ENCODE peak calls at places on chromosomes 12 and 14, in six cellular contexts. Z is cardiac muscle cell, N is astrocyte of the spinal cord, R is HFFc6, E is H9, T is sigmoid colon. M is an unnamed sample.

GRCh38 chr12:56020437-56021189 is at the start of gene IKZF4:
- DNase-seq in Z (peak; percentile 80), N (peak; percentile 21), R (no peak), E (peak; percentile 87), T (peak; percentile 89), M (no peak)

GRCh38 chr12:75818863-75819262 is 212.7 kb downstream of the PHLDA1 start:
- DNase-seq in Z (no peak), N (no peak), R (peak; percentile 48), E (no peak), T (no peak), M (no peak)

GRCh38 chr14:80926706-80927384 is 14.7 kb downstream of the CEP128 start:
- DNase-seq in Z (peak; percentile 27), N (peak; percentile 41), R (peak; percentile 88), E (no peak), T (no peak), M (no peak)

GRCh38 chr14:104582649-104583048 is 3.1 kb downstream of the C14orf180 start:
- DNase-seq in Z (no peak), N (no peak), R (no peak), E (no peak), T (no peak), M (no peak)

GRCh38 chr14:53924754-53925153 is 31.9 kb downstream of the BMP4 start:
- DNase-seq in Z (peak; percentile 81), N (peak; percentile 90), R (peak; percentile 93), E (no peak), T (no peak), M (no peak)

GRCh38 chr14:34051966-34052657 is 101.2 kb upstream of the EGLN3 start:
- DNase-seq in Z (peak; percentile 82), N (peak; percentile 85), R (no peak), E (no peak), T (no peak), M (peak; percentile 54)

GRCh38 chr12:77754086-77754485 is 76.6 kb upstream of the NAV3 start:
- DNase-seq in Z (no peak), N (no peak), R (no peak), E (no peak), T (no peak), M (no peak)

GRCh38 chr12:25276199-25276937 is 25.6 kb upstream of the KRAS start:
- DNase-seq in Z (peak; percentile 87), N (peak; percentile 92), R (peak; percentile 82), E (no peak), T (peak; percentile 74), M (peak; percentile 31)

GRCh38 chr12:2288875-2289274 is 236.1 kb downstream of the CACNA1C start:
- DNase-seq in Z (no peak), N (no peak), R (peak; percentile 34), E (no peak), T (no peak), M (no peak)

GRCh38 chr12:18320036-18320617 is 58.8 kb downstream of the PIK3C2G start:
- DNase-seq in Z (peak; percentile 86), N (peak; percentile 75), R (peak; percentile 79), E (peak; percentile 58), T (no peak), M (peak; percentile 56)

GRCh38 chr12:87300-87699 is 20.7 kb downstream of the IQSEC3 start:
- DNase-seq in Z (peak; percentile 50), N (peak; percentile 10), R (no peak), E (no peak), T (no peak), M (no peak)

GRCh38 chr12:94795520-94795919 is 145.2 kb upstream of the TMCC3 start:
- DNase-seq in Z (peak; percentile 45), N (peak; percentile 82), R (peak; percentile 36), E (peak; percentile 64), T (no peak), M (no peak)

GRCh38 chr12:89372584-89373370 is 20.5 kb upstream of the DUSP6 start:
- DNase-seq in Z (no peak), N (no peak), R (no peak), E (no peak), T (no peak), M (no peak)

GRCh38 chr14:79967453-79967852 is 243.9 kb downstream of the DIO2 start:
- DNase-seq in Z (no peak), N (no peak), R (no peak), E (no peak), T (no peak), M (no peak)

GRCh38 chr12:50240792-50241114 is 42.6 kb downstream of the LIMA1 start:
- DNase-seq in Z (peak; percentile 79), N (no peak), R (no peak), E (no peak), T (no peak), M (no peak)

GRCh38 chr14:74655597-74656389 is 43.8 kb upstream of the LTBP2 start:
- DNase-seq in Z (peak; percentile 90), N (peak; percentile 44), R (peak; percentile 83), E (no peak), T (no peak), M (no peak)

GRCh38 chr12:111330800-111331752 is 37.8 kb downstream of the PHETA1 start:
- DNase-seq in Z (peak; percentile 71), N (peak; percentile 50), R (peak; percentile 59), E (no peak), T (no peak), M (peak; percentile 42)

GRCh38 chr12:50024804-50025186 is 499 bp downstream of the RACGAP1 start:
- DNase-seq in Z (no peak), N (no peak), R (peak; percentile 10), E (no peak), T (no peak), M (peak; percentile 30)

GRCh38 chr12:47270782-47271664 is 191.3 kb upstream of the AMIGO2 start:
- DNase-seq in Z (peak; percentile 71), N (peak; percentile 91), R (peak; percentile 88), E (no peak), T (no peak), M (peak; percentile 37)

GRCh38 chr14:67395876-67396189 is 16.1 kb downstream of the PLEK2 start:
- DNase-seq in Z (no peak), N (no peak), R (no peak), E (no peak), T (no peak), M (no peak)

GRCh38 chr14:105204206-105204930 is 23.3 kb upstream of the NUDT14 start:
- DNase-seq in Z (no peak), N (no peak), R (no peak), E (no peak), T (no peak), M (no peak)

GRCh38 chr12:53059434-53060063 is 9.7 kb downstream of the TNS2 start:
- DNase-seq in Z (no peak), N (no peak), R (no peak), E (no peak), T (no peak), M (no peak)

GRCh38 chr14:33941727-33942126 is 9.1 kb downstream of the EGLN3 start:
- DNase-seq in Z (no peak), N (no peak), R (no peak), E (no peak), T (no peak), M (no peak)

GRCh38 chr12:114254998-114255397 is 150.9 kb downstream of the TBX5 start:
- DNase-seq in Z (no peak), N (no peak), R (no peak), E (no peak), T (no peak), M (no peak)

GRCh38 chr12:123094349-123095073 is 56.4 kb downstream of the PITPNM2 start:
- DNase-seq in Z (peak; percentile 82), N (peak; percentile 37), R (peak; percentile 85), E (no peak), T (peak; percentile 79), M (no peak)

GRCh38 chr14:67240168-67240932 is 885 bp upstream of the PALS1 start:
- DNase-seq in Z (peak; percentile 27), N (peak; percentile 21), R (peak; percentile 45), E (peak; percentile 42), T (peak; percentile 87), M (peak; percentile 8)

GRCh38 chr14:65478596-65478995 is 66.1 kb downstream of the FUT8 start:
- DNase-seq in Z (peak; percentile 79), N (peak; percentile 72), R (peak; percentile 48), E (no peak), T (no peak), M (no peak)

GRCh38 chr12:40105515-40106201 is at the start of gene SLC2A13:
- DNase-seq in Z (peak; percentile 79), N (peak; percentile 61), R (peak; percentile 14), E (peak; percentile 85), T (peak; percentile 86), M (peak; percentile 83)
- TF ChIP-seq CTCF in Z (no peak), N (no peak), R (peak; percentile 6), E (no peak), T (no peak), M (no peak)

DNA sequence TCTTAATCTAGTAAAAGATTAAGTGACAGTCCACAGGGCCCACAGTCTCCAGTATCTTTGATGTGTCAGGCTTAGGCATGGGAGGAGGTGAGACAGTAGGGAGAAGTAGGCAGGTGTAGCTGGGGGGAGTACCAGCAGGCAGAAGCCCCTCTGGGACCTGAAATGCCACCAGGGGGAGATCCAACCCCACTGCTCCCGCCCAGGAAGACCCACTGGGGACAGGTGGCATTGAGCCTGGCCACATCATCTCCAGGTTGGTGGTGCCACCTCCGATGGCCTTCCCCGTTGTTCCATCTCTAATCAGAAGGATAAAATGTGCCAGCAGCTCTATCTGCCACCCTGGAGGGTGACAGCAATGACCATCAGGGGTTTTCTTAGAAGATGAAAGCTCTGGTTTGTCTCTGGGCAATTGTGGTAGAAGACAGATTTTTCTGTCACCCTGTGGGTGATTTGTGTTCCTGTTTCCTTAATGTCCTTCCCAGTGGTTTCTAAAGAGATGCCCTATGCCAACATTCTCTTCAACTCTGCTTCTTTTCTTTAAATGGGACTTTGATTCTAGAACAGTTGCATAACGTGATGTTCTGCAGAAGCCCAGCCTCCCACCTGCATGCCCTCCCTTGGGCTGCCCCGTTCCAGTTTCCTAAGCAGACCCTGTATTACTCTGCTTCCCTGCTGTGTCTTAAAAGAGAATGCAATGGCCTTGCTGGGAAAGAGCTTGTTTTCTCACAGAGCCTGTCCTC is 12.3 kb upstream of the SERPINA12 start:
- DNase-seq in Z (no peak), N (no peak), R (no peak), E (no peak), T (no peak), M (no peak)
- TF ChIP-seq CTCF in Z (no peak), N (no peak), R (no peak), E (no peak), T (no peak), M (no peak)

DNA sequence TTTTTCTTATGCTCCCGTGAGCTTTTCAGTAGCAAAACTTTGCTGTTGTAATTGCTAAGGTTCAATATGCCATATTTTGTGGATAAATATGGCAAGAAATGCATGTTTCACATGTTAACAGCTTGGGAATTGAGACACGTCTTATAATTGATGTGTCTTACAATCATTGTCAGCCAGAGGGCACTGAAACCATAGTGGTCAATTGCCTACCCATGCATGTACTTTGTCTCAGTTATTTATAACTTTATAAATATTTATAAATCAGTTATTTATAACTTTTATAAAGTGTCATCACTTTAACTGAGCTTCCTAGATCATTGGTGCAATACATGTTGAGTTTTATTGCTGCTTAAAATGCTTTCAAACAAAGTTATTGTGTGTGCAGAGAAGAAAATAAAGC is 82.0 kb downstream of the CATSPERB start:
- DNase-seq in Z (peak; percentile 52), N (peak; percentile 16), R (peak; percentile 12), E (no peak), T (no peak), M (peak; percentile 27)
- TF ChIP-seq CTCF in Z (peak; percentile 37), N (peak; percentile 35), R (peak; percentile 77), E (peak; percentile 70), T (peak; percentile 41), M (peak; percentile 19)

DNA sequence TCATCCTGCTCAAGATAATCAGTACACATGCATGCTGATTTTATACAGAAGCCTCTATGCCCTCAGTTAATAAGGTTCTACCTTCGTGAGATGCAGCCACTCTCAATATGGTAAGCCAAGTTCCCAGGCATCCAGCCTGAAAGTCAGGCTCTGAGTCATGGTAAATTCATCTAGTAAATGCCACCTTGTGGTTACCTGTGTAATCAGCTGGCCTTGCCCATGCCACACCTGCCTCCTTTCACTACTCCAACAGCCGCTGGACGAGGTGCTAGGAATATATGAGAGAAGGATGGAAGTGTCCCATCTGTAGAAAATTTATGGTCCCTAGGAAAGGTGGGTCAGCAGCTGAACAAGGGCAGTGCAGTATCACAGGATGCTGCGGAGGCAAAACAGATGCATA is 207.3 kb downstream of the SSPN start:
- DNase-seq in Z (no peak), N (no peak), R (no peak), E (peak; percentile 55), T (no peak), M (peak; percentile 27)
- TF ChIP-seq CTCF in Z (no peak), N (peak; percentile 14), R (no peak), E (peak; percentile 63), T (no peak), M (peak; percentile 40)

M was measured in MM.1S.